ENCODE peak calls at places on chromosomes 12 and 14, in five cellular contexts. One of them, this sample, is unnamed.

GRCh38 chr14:77559381-77559780 is 57.1 kb downstream of the SPTLC2 start:
- DNase-seq in dorsolateral prefrontal cortex: no peak
- DNase-seq in activated CD4-positive, alpha-beta T cell treated with anti-CD3 and anti-CD28 coated beads, Interleukin-2, amount 10 ng/mL, durations not matched to agents 7 days and 5 days: no peak
- DNase-seq in suprapubic skin: no peak
- DNase-seq in Peyer's patch: no peak
- DNase-seq in this sample: no peak

GRCh38 chr14:104334812-104335161 is 196.4 kb downstream of the KIF26A start:
- DNase-seq in suprapubic skin: peak
- DNase-seq in Peyer's patch: no peak
- DNase-seq in activated CD4-positive, alpha-beta T cell treated with anti-CD3 and anti-CD28 coated beads, Interleukin-2, amount 10 ng/mL, durations not matched to agents 7 days and 5 days: no peak
- DNase-seq in dorsolateral prefrontal cortex: peak
- DNase-seq in this sample: no peak

GRCh38 chr12:3381059-3382047 is 109.7 kb upstream of the PRMT8 start:
- DNase-seq in dorsolateral prefrontal cortex: no peak
- DNase-seq in suprapubic skin: no peak
- DNase-seq in activated CD4-positive, alpha-beta T cell treated with anti-CD3 and anti-CD28 coated beads, Interleukin-2, amount 10 ng/mL, durations not matched to agents 7 days and 5 days: no peak
- DNase-seq in Peyer's patch: no peak
- DNase-seq in this sample: no peak

GRCh38 chr12:88052686-88053085 is 23.5 kb upstream of the C12orf50 start:
- DNase-seq in activated CD4-positive, alpha-beta T cell treated with anti-CD3 and anti-CD28 coated beads, Interleukin-2, amount 10 ng/mL, durations not matched to agents 7 days and 5 days: peak
- DNase-seq in Peyer's patch: no peak
- DNase-seq in suprapubic skin: no peak
- DNase-seq in dorsolateral prefrontal cortex: peak
- DNase-seq in this sample: peak

GRCh38 chr14:31529053-31529452 is 32.2 kb upstream of the NUBPL start:
- DNase-seq in dorsolateral prefrontal cortex: no peak
- DNase-seq in suprapubic skin: no peak
- DNase-seq in Peyer's patch: no peak
- DNase-seq in activated CD4-positive, alpha-beta T cell treated with anti-CD3 and anti-CD28 coated beads, Interleukin-2, amount 10 ng/mL, durations not matched to agents 7 days and 5 days: no peak
- DNase-seq in this sample: no peak

GRCh38 chr14:63405715-63406114 is 87.0 kb upstream of the GPHB5 start:
- DNase-seq in suprapubic skin: no peak
- DNase-seq in dorsolateral prefrontal cortex: no peak
- DNase-seq in Peyer's patch: no peak
- DNase-seq in activated CD4-positive, alpha-beta T cell treated with anti-CD3 and anti-CD28 coated beads, Interleukin-2, amount 10 ng/mL, durations not matched to agents 7 days and 5 days: no peak
- DNase-seq in this sample: no peak

GRCh38 chr12:103758310-103759089 is 82.5 kb downstream of the NT5DC3 start:
- DNase-seq in dorsolateral prefrontal cortex: no peak
- DNase-seq in Peyer's patch: no peak
- DNase-seq in suprapubic skin: no peak
- DNase-seq in activated CD4-positive, alpha-beta T cell treated with anti-CD3 and anti-CD28 coated beads, Interleukin-2, amount 10 ng/mL, durations not matched to agents 7 days and 5 days: no peak
- DNase-seq in this sample: no peak

GRCh38 chr14:89813485-89814080 is 140.9 kb downstream of the EFCAB11 start:
- DNase-seq in Peyer's patch: no peak
- DNase-seq in activated CD4-positive, alpha-beta T cell treated with anti-CD3 and anti-CD28 coated beads, Interleukin-2, amount 10 ng/mL, durations not matched to agents 7 days and 5 days: no peak
- DNase-seq in suprapubic skin: no peak
- DNase-seq in dorsolateral prefrontal cortex: no peak
- DNase-seq in this sample: no peak

GRCh38 chr12:57008113-57008687 is 1.9 kb upstream of the ZBTB39 start:
- DNase-seq in dorsolateral prefrontal cortex: no peak
- DNase-seq in Peyer's patch: no peak
- DNase-seq in activated CD4-positive, alpha-beta T cell treated with anti-CD3 and anti-CD28 coated beads, Interleukin-2, amount 10 ng/mL, durations not matched to agents 7 days and 5 days: peak
- DNase-seq in suprapubic skin: no peak
- DNase-seq in this sample: peak

GRCh38 chr14:75487155-75487671 is 35.1 kb upstream of the BATF start:
- DNase-seq in activated CD4-positive, alpha-beta T cell treated with anti-CD3 and anti-CD28 coated beads, Interleukin-2, amount 10 ng/mL, durations not matched to agents 7 days and 5 days: peak
- DNase-seq in suprapubic skin: no peak
- DNase-seq in Peyer's patch: no peak
- DNase-seq in dorsolateral prefrontal cortex: no peak
- DNase-seq in this sample: no peak

GRCh38 chr12:50221228-50222008 is 54.2 kb upstream of the CERS5 start:
- DNase-seq in Peyer's patch: no peak
- DNase-seq in suprapubic skin: no peak
- DNase-seq in activated CD4-positive, alpha-beta T cell treated with anti-CD3 and anti-CD28 coated beads, Interleukin-2, amount 10 ng/mL, durations not matched to agents 7 days and 5 days: no peak
- DNase-seq in dorsolateral prefrontal cortex: no peak
- DNase-seq in this sample: no peak

GRCh38 chr12:13000616-13000934 is 510 bp upstream of the HEBP1 start:
- DNase-seq in Peyer's patch: no peak
- DNase-seq in dorsolateral prefrontal cortex: no peak
- DNase-seq in activated CD4-positive, alpha-beta T cell treated with anti-CD3 and anti-CD28 coated beads, Interleukin-2, amount 10 ng/mL, durations not matched to agents 7 days and 5 days: no peak
- DNase-seq in suprapubic skin: peak
- DNase-seq in this sample: peak

GRCh38 chr12:121223947-121224285 is 14.0 kb downstream of the P2RX4 start:
- DNase-seq in Peyer's patch: no peak
- DNase-seq in activated CD4-positive, alpha-beta T cell treated with anti-CD3 and anti-CD28 coated beads, Interleukin-2, amount 10 ng/mL, durations not matched to agents 7 days and 5 days: no peak
- DNase-seq in dorsolateral prefrontal cortex: no peak
- DNase-seq in suprapubic skin: no peak
- DNase-seq in this sample: no peak

GRCh38 chr12:87054225-87054624 is 798.0 kb upstream of the MGAT4C start:
- DNase-seq in Peyer's patch: no peak
- DNase-seq in suprapubic skin: no peak
- DNase-seq in dorsolateral prefrontal cortex: no peak
- DNase-seq in activated CD4-positive, alpha-beta T cell treated with anti-CD3 and anti-CD28 coated beads, Interleukin-2, amount 10 ng/mL, durations not matched to agents 7 days and 5 days: no peak
- DNase-seq in this sample: no peak

GRCh38 chr14:90839024-90839888 is 23.0 kb upstream of the TTC7B start:
- DNase-seq in Peyer's patch: no peak
- DNase-seq in suprapubic skin: no peak
- DNase-seq in activated CD4-positive, alpha-beta T cell treated with anti-CD3 and anti-CD28 coated beads, Interleukin-2, amount 10 ng/mL, durations not matched to agents 7 days and 5 days: no peak
- DNase-seq in dorsolateral prefrontal cortex: no peak
- DNase-seq in this sample: no peak

GRCh38 chr12:7542813-7543212 is 39.2 kb upstream of the CD163 start:
- DNase-seq in Peyer's patch: no peak
- DNase-seq in activated CD4-positive, alpha-beta T cell treated with anti-CD3 and anti-CD28 coated beads, Interleukin-2, amount 10 ng/mL, durations not matched to agents 7 days and 5 days: no peak
- DNase-seq in suprapubic skin: no peak
- DNase-seq in dorsolateral prefrontal cortex: no peak
- DNase-seq in this sample: no peak

GRCh38 chr12:111936869-111937268 is 76.1 kb downstream of the TMEM116 start:
- DNase-seq in suprapubic skin: no peak
- DNase-seq in Peyer's patch: no peak
- DNase-seq in activated CD4-positive, alpha-beta T cell treated with anti-CD3 and anti-CD28 coated beads, Interleukin-2, amount 10 ng/mL, durations not matched to agents 7 days and 5 days: no peak
- DNase-seq in dorsolateral prefrontal cortex: no peak
- DNase-seq in this sample: no peak

GRCh38 chr12:118103231-118103600 is 595 bp downstream of the VSIG10 start:
- DNase-seq in Peyer's patch: peak
- DNase-seq in activated CD4-positive, alpha-beta T cell treated with anti-CD3 and anti-CD28 coated beads, Interleukin-2, amount 10 ng/mL, durations not matched to agents 7 days and 5 days: peak
- DNase-seq in dorsolateral prefrontal cortex: no peak
- DNase-seq in suprapubic skin: peak
- DNase-seq in this sample: no peak

GRCh38 chr12:40310201-40310600 is 85.4 kb downstream of the LRRK2 start:
- DNase-seq in suprapubic skin: no peak
- DNase-seq in activated CD4-positive, alpha-beta T cell treated with anti-CD3 and anti-CD28 coated beads, Interleukin-2, amount 10 ng/mL, durations not matched to agents 7 days and 5 days: no peak
- DNase-seq in dorsolateral prefrontal cortex: no peak
- DNase-seq in Peyer's patch: no peak
- DNase-seq in this sample: no peak

GRCh38 chr14:23002592-23002991 is 7.4 kb downstream of the C14orf93 start:
- DNase-seq in Peyer's patch: no peak
- DNase-seq in suprapubic skin: no peak
- DNase-seq in dorsolateral prefrontal cortex: no peak
- DNase-seq in activated CD4-positive, alpha-beta T cell treated with anti-CD3 and anti-CD28 coated beads, Interleukin-2, amount 10 ng/mL, durations not matched to agents 7 days and 5 days: no peak
- DNase-seq in this sample: no peak

GRCh38 chr14:72716471-72716870 is 177.4 kb downstream of the DPF3 start:
- DNase-seq in Peyer's patch: no peak
- DNase-seq in suprapubic skin: no peak
- DNase-seq in dorsolateral prefrontal cortex: no peak
- DNase-seq in activated CD4-positive, alpha-beta T cell treated with anti-CD3 and anti-CD28 coated beads, Interleukin-2, amount 10 ng/mL, durations not matched to agents 7 days and 5 days: no peak
- DNase-seq in this sample: no peak

GRCh38 chr12:1429980-1430379 is 164.4 kb downstream of the FBXL14 start:
- DNase-seq in Peyer's patch: no peak
- DNase-seq in activated CD4-positive, alpha-beta T cell treated with anti-CD3 and anti-CD28 coated beads, Interleukin-2, amount 10 ng/mL, durations not matched to agents 7 days and 5 days: no peak
- DNase-seq in dorsolateral prefrontal cortex: no peak
- DNase-seq in suprapubic skin: no peak
- DNase-seq in this sample: no peak

GRCh38 chr12:16299403-16299802 is 21.9 kb upstream of the SLC15A5 start:
- DNase-seq in activated CD4-positive, alpha-beta T cell treated with anti-CD3 and anti-CD28 coated beads, Interleukin-2, amount 10 ng/mL, durations not matched to agents 7 days and 5 days: no peak
- DNase-seq in dorsolateral prefrontal cortex: no peak
- DNase-seq in suprapubic skin: no peak
- DNase-seq in Peyer's patch: no peak
- DNase-seq in this sample: no peak

GRCh38 chr12:116556964-116557706 is 2.0 kb upstream of the MAP1LC3B2 start:
- DNase-seq in Peyer's patch: no peak
- DNase-seq in suprapubic skin: peak
- DNase-seq in activated CD4-positive, alpha-beta T cell treated with anti-CD3 and anti-CD28 coated beads, Interleukin-2, amount 10 ng/mL, durations not matched to agents 7 days and 5 days: no peak
- DNase-seq in dorsolateral prefrontal cortex: no peak
- DNase-seq in this sample: no peak

GRCh38 chr14:49497267-49497666 is 88.9 kb downstream of the RPS29 start:
- DNase-seq in suprapubic skin: no peak
- DNase-seq in activated CD4-positive, alpha-beta T cell treated with anti-CD3 and anti-CD28 coated beads, Interleukin-2, amount 10 ng/mL, durations not matched to agents 7 days and 5 days: no peak
- DNase-seq in Peyer's patch: no peak
- DNase-seq in dorsolateral prefrontal cortex: no peak
- DNase-seq in this sample: no peak

GRCh38 chr12:40963761-40964160 is 224.4 kb upstream of the PDZRN4 start:
- DNase-seq in dorsolateral prefrontal cortex: no peak
- DNase-seq in suprapubic skin: no peak
- DNase-seq in Peyer's patch: no peak
- DNase-seq in activated CD4-positive, alpha-beta T cell treated with anti-CD3 and anti-CD28 coated beads, Interleukin-2, amount 10 ng/mL, durations not matched to agents 7 days and 5 days: no peak
- DNase-seq in this sample: no peak

GRCh38 chr12:26748741-26749431 is 84.1 kb downstream of the ITPR2 start:
- DNase-seq in suprapubic skin: no peak
- DNase-seq in dorsolateral prefrontal cortex: no peak
- DNase-seq in activated CD4-positive, alpha-beta T cell treated with anti-CD3 and anti-CD28 coated beads, Interleukin-2, amount 10 ng/mL, durations not matched to agents 7 days and 5 days: no peak
- DNase-seq in Peyer's patch: no peak
- DNase-seq in this sample: no peak

GRCh38 chr12:47811581-47812484 is 7.9 kb downstream of the HDAC7 start:
- DNase-seq in Peyer's patch: peak
- DNase-seq in suprapubic skin: no peak
- DNase-seq in dorsolateral prefrontal cortex: no peak
- DNase-seq in activated CD4-positive, alpha-beta T cell treated with anti-CD3 and anti-CD28 coated beads, Interleukin-2, amount 10 ng/mL, durations not matched to agents 7 days and 5 days: no peak
- DNase-seq in this sample: no peak

GRCh38 chr14:59688224-59689170 is 111.9 kb upstream of the CCDC175 start:
- DNase-seq in suprapubic skin: no peak
- DNase-seq in Peyer's patch: peak
- DNase-seq in dorsolateral prefrontal cortex: peak
- DNase-seq in activated CD4-positive, alpha-beta T cell treated with anti-CD3 and anti-CD28 coated beads, Interleukin-2, amount 10 ng/mL, durations not matched to agents 7 days and 5 days: peak
- DNase-seq in this sample: peak

GRCh38 chr12:105764216-105764835 is 374.4 kb downstream of the NUAK1 start:
- DNase-seq in suprapubic skin: no peak
- DNase-seq in activated CD4-positive, alpha-beta T cell treated with anti-CD3 and anti-CD28 coated beads, Interleukin-2, amount 10 ng/mL, durations not matched to agents 7 days and 5 days: no peak
- DNase-seq in dorsolateral prefrontal cortex: no peak
- DNase-seq in Peyer's patch: no peak
- DNase-seq in this sample: no peak

GRCh38 chr14:100662850-100663527 is 63.7 kb upstream of the DLK1 start:
- DNase-seq in suprapubic skin: no peak
- DNase-seq in activated CD4-positive, alpha-beta T cell treated with anti-CD3 and anti-CD28 coated beads, Interleukin-2, amount 10 ng/mL, durations not matched to agents 7 days and 5 days: peak
- DNase-seq in Peyer's patch: peak
- DNase-seq in dorsolateral prefrontal cortex: peak
- DNase-seq in this sample: peak

GRCh38 chr12:115407723-115408122 is 723.7 kb upstream of the TBX3 start:
- DNase-seq in Peyer's patch: no peak
- DNase-seq in activated CD4-positive, alpha-beta T cell treated with anti-CD3 and anti-CD28 coated beads, Interleukin-2, amount 10 ng/mL, durations not matched to agents 7 days and 5 days: no peak
- DNase-seq in suprapubic skin: no peak
- DNase-seq in dorsolateral prefrontal cortex: no peak
- DNase-seq in this sample: no peak

GRCh38 chr14:52325632-52326031 is 11.5 kb downstream of the PTGER2 start:
- DNase-seq in suprapubic skin: no peak
- DNase-seq in Peyer's patch: no peak
- DNase-seq in activated CD4-positive, alpha-beta T cell treated with anti-CD3 and anti-CD28 coated beads, Interleukin-2, amount 10 ng/mL, durations not matched to agents 7 days and 5 days: no peak
- DNase-seq in dorsolateral prefrontal cortex: no peak
- DNase-seq in this sample: no peak

GRCh38 chr12:49776413-49776812 is 35.1 kb downstream of the TMBIM6 start:
- DNase-seq in activated CD4-positive, alpha-beta T cell treated with anti-CD3 and anti-CD28 coated beads, Interleukin-2, amount 10 ng/mL, durations not matched to agents 7 days and 5 days: peak
- DNase-seq in suprapubic skin: no peak
- DNase-seq in dorsolateral prefrontal cortex: peak
- DNase-seq in Peyer's patch: no peak
- DNase-seq in this sample: peak

GRCh38 chr14:94542111-94542810 is 19.0 kb upstream of the SERPINA4 start:
- DNase-seq in suprapubic skin: no peak
- DNase-seq in Peyer's patch: no peak
- DNase-seq in dorsolateral prefrontal cortex: no peak
- DNase-seq in activated CD4-positive, alpha-beta T cell treated with anti-CD3 and anti-CD28 coated beads, Interleukin-2, amount 10 ng/mL, durations not matched to agents 7 days and 5 days: no peak
- DNase-seq in this sample: no peak